ENCODE peak calls at places on chromosomes 16 and 17, in four cellular contexts. One of them, this sample, is unnamed.

GRCh38 chr17:20999044-20999573 is 43.7 kb downstream of the USP22 start:
- DNase-seq in heart right ventricle: no peak
- DNase-seq in colonic mucosa: no peak
- DNase-seq in GF-D8: no peak
- DNase-seq in this sample: no peak

GRCh38 chr17:34226011-34226410 is 29.1 kb upstream of the CCL2 start:
- DNase-seq in heart right ventricle: no peak
- DNase-seq in colonic mucosa: no peak
- DNase-seq in GF-D8: no peak
- DNase-seq in this sample: no peak

GRCh38 chr16:61900482-61900881 is 135.8 kb downstream of the CDH8 start:
- DNase-seq in heart right ventricle: no peak
- DNase-seq in colonic mucosa: no peak
- DNase-seq in GF-D8: no peak
- DNase-seq in this sample: peak

GRCh38 chr17:58344047-58344790 is 7.8 kb downstream of the SUPT4H1 start:
- DNase-seq in heart right ventricle: no peak
- DNase-seq in colonic mucosa: no peak
- DNase-seq in GF-D8: peak
- DNase-seq in this sample: peak

GRCh38 chr17:2393184-2393953 is 7.5 kb downstream of the MNT start:
- DNase-seq in heart right ventricle: peak
- DNase-seq in colonic mucosa: peak
- DNase-seq in GF-D8: peak
- DNase-seq in this sample: peak

GRCh38 chr17:77385750-77386501 is 245.2 kb downstream of the SEC14L1 start:
- DNase-seq in heart right ventricle: no peak
- DNase-seq in colonic mucosa: no peak
- DNase-seq in GF-D8: no peak
- DNase-seq in this sample: no peak

GRCh38 chr16:80656731-80657150 is 115.9 kb downstream of the DYNLRB2 start:
- DNase-seq in heart right ventricle: no peak
- DNase-seq in colonic mucosa: no peak
- DNase-seq in GF-D8: no peak
- DNase-seq in this sample: no peak

GRCh38 chr17:80836658-80836965 is 155.0 kb upstream of the CHMP6 start:
- DNase-seq in heart right ventricle: no peak
- DNase-seq in colonic mucosa: no peak
- DNase-seq in GF-D8: no peak
- DNase-seq in this sample: no peak

GRCh38 chr16:526181-527014 is 1.1 kb upstream of the CAPN15 start:
- DNase-seq in heart right ventricle: peak
- DNase-seq in colonic mucosa: no peak
- DNase-seq in GF-D8: no peak
- DNase-seq in this sample: no peak

GRCh38 chr16:11020792-11021440 is 76.6 kb downstream of the CLEC16A start:
- DNase-seq in heart right ventricle: no peak
- DNase-seq in colonic mucosa: no peak
- DNase-seq in GF-D8: no peak
- DNase-seq in this sample: no peak

GRCh38 chr16:82252582-82252981 is 82.6 kb upstream of the MPHOSPH6 start:
- DNase-seq in heart right ventricle: no peak
- DNase-seq in colonic mucosa: no peak
- DNase-seq in GF-D8: no peak
- DNase-seq in this sample: no peak

GRCh38 chr17:45091778-45092425 is 30.8 kb downstream of the NMT1 start:
- DNase-seq in heart right ventricle: no peak
- DNase-seq in colonic mucosa: no peak
- DNase-seq in GF-D8: no peak
- DNase-seq in this sample: no peak

GRCh38 chr17:63120406-63120805 is 154.4 kb downstream of the TANC2 start:
- DNase-seq in heart right ventricle: no peak
- DNase-seq in colonic mucosa: no peak
- DNase-seq in GF-D8: no peak
- DNase-seq in this sample: no peak

GRCh38 chr16:47565454-47565853 is 104.3 kb downstream of the PHKB start:
- DNase-seq in heart right ventricle: peak
- DNase-seq in colonic mucosa: peak
- DNase-seq in GF-D8: peak
- DNase-seq in this sample: peak

GRCh38 chr16:12215302-12216105 is 239.0 kb downstream of the SNX29 start:
- DNase-seq in heart right ventricle: no peak
- DNase-seq in colonic mucosa: no peak
- DNase-seq in GF-D8: no peak
- DNase-seq in this sample: no peak